ENCODE peak calls at places on chromosomes 3 and 15, in seven cellular contexts. One of them, this sample, is unnamed.

GRCh38 chr3:187360523-187361060 is 7.6 kb upstream of the RTP4 start:
- DNase-seq in stimulated activated CD4-positive, alpha-beta T cell treated with anti-CD3 and anti-CD28 coated beads, Interleukin-15, amount 100 ng/mL, for 24 hours: no peak
- DNase-seq in activated T-cell treated with anti-CD3 and anti-CD28 coated beads, Interleukin-2, amount 50 U/mL, for 4 hours: no peak
- DNase-seq in memory B cell: no peak
- DNase-seq in psoas muscle: no peak
- DNase-seq in A549: no peak
- DNase-seq in uterus: no peak
- DNase-seq in this sample: no peak

GRCh38 chr3:197942956-197943556 is 6.9 kb upstream of the RPL35A start:
- DNase-seq in stimulated activated CD4-positive, alpha-beta T cell treated with anti-CD3 and anti-CD28 coated beads, Interleukin-15, amount 100 ng/mL, for 24 hours: peak; percentile 32
- DNase-seq in activated T-cell treated with anti-CD3 and anti-CD28 coated beads, Interleukin-2, amount 50 U/mL, for 4 hours: no peak
- DNase-seq in memory B cell: no peak
- DNase-seq in psoas muscle: no peak
- DNase-seq in A549: no peak
- DNase-seq in uterus: no peak
- DNase-seq in this sample: peak; percentile 78

GRCh38 chr3:28088811-28089526 is 152.4 kb upstream of the CMC1 start:
- DNase-seq in stimulated activated CD4-positive, alpha-beta T cell treated with anti-CD3 and anti-CD28 coated beads, Interleukin-15, amount 100 ng/mL, for 24 hours: no peak
- DNase-seq in activated T-cell treated with anti-CD3 and anti-CD28 coated beads, Interleukin-2, amount 50 U/mL, for 4 hours: no peak
- DNase-seq in memory B cell: no peak
- DNase-seq in psoas muscle: no peak
- DNase-seq in A549: no peak
- DNase-seq in uterus: no peak
- DNase-seq in this sample: no peak

GRCh38 chr3:45927881-45928280 is 15.4 kb upstream of the CXCR6 start:
- DNase-seq in stimulated activated CD4-positive, alpha-beta T cell treated with anti-CD3 and anti-CD28 coated beads, Interleukin-15, amount 100 ng/mL, for 24 hours: no peak
- DNase-seq in activated T-cell treated with anti-CD3 and anti-CD28 coated beads, Interleukin-2, amount 50 U/mL, for 4 hours: no peak
- DNase-seq in memory B cell: no peak
- DNase-seq in psoas muscle: no peak
- DNase-seq in A549: no peak
- DNase-seq in uterus: no peak
- DNase-seq in this sample: no peak

GRCh38 chr3:166282931-166283330 is 445.7 kb upstream of the BCHE start:
- DNase-seq in stimulated activated CD4-positive, alpha-beta T cell treated with anti-CD3 and anti-CD28 coated beads, Interleukin-15, amount 100 ng/mL, for 24 hours: no peak
- DNase-seq in activated T-cell treated with anti-CD3 and anti-CD28 coated beads, Interleukin-2, amount 50 U/mL, for 4 hours: no peak
- DNase-seq in memory B cell: no peak
- DNase-seq in psoas muscle: no peak
- DNase-seq in A549: no peak
- DNase-seq in uterus: no peak
- DNase-seq in this sample: no peak

GRCh38 chr3:183807329-183807728 is 18.0 kb downstream of the MAP6D1 start:
- DNase-seq in stimulated activated CD4-positive, alpha-beta T cell treated with anti-CD3 and anti-CD28 coated beads, Interleukin-15, amount 100 ng/mL, for 24 hours: no peak
- DNase-seq in activated T-cell treated with anti-CD3 and anti-CD28 coated beads, Interleukin-2, amount 50 U/mL, for 4 hours: no peak
- DNase-seq in memory B cell: no peak
- DNase-seq in psoas muscle: no peak
- DNase-seq in A549: no peak
- DNase-seq in uterus: no peak
- DNase-seq in this sample: no peak

GRCh38 chr3:169664034-169664820 is 715 bp upstream of the MECOM start:
- DNase-seq in stimulated activated CD4-positive, alpha-beta T cell treated with anti-CD3 and anti-CD28 coated beads, Interleukin-15, amount 100 ng/mL, for 24 hours: peak; percentile 27
- DNase-seq in activated T-cell treated with anti-CD3 and anti-CD28 coated beads, Interleukin-2, amount 50 U/mL, for 4 hours: no peak
- DNase-seq in memory B cell: no peak
- DNase-seq in psoas muscle: no peak
- DNase-seq in A549: no peak
- DNase-seq in uterus: no peak
- DNase-seq in this sample: no peak

GRCh38 chr15:43150171-43150929 is 17.0 kb downstream of the TMEM62 start:
- DNase-seq in stimulated activated CD4-positive, alpha-beta T cell treated with anti-CD3 and anti-CD28 coated beads, Interleukin-15, amount 100 ng/mL, for 24 hours: no peak
- DNase-seq in activated T-cell treated with anti-CD3 and anti-CD28 coated beads, Interleukin-2, amount 50 U/mL, for 4 hours: no peak
- DNase-seq in memory B cell: no peak
- DNase-seq in psoas muscle: no peak
- DNase-seq in A549: peak; percentile 18
- DNase-seq in uterus: no peak
- DNase-seq in this sample: no peak

GRCh38 chr3:59839283-59839682 is 789.5 kb upstream of the CFAP20DC start:
- DNase-seq in stimulated activated CD4-positive, alpha-beta T cell treated with anti-CD3 and anti-CD28 coated beads, Interleukin-15, amount 100 ng/mL, for 24 hours: no peak
- DNase-seq in activated T-cell treated with anti-CD3 and anti-CD28 coated beads, Interleukin-2, amount 50 U/mL, for 4 hours: no peak
- DNase-seq in memory B cell: no peak
- DNase-seq in psoas muscle: no peak
- DNase-seq in A549: no peak
- DNase-seq in uterus: no peak
- DNase-seq in this sample: no peak

GRCh38 chr15:89136818-89137772 is 48.8 kb downstream of the ABHD2 start:
- DNase-seq in stimulated activated CD4-positive, alpha-beta T cell treated with anti-CD3 and anti-CD28 coated beads, Interleukin-15, amount 100 ng/mL, for 24 hours: no peak
- DNase-seq in activated T-cell treated with anti-CD3 and anti-CD28 coated beads, Interleukin-2, amount 50 U/mL, for 4 hours: no peak
- DNase-seq in memory B cell: no peak
- DNase-seq in psoas muscle: peak; percentile 75
- DNase-seq in A549: no peak
- DNase-seq in uterus: no peak
- DNase-seq in this sample: peak; percentile 64

GRCh38 chr3:29898609-29899008 is 617.7 kb downstream of the RBMS3 start:
- DNase-seq in stimulated activated CD4-positive, alpha-beta T cell treated with anti-CD3 and anti-CD28 coated beads, Interleukin-15, amount 100 ng/mL, for 24 hours: no peak
- DNase-seq in activated T-cell treated with anti-CD3 and anti-CD28 coated beads, Interleukin-2, amount 50 U/mL, for 4 hours: no peak
- DNase-seq in memory B cell: no peak
- DNase-seq in psoas muscle: no peak
- DNase-seq in A549: no peak
- DNase-seq in uterus: no peak
- DNase-seq in this sample: no peak

GRCh38 chr3:187968883-187969580 is 184.9 kb upstream of the LPP start:
- DNase-seq in stimulated activated CD4-positive, alpha-beta T cell treated with anti-CD3 and anti-CD28 coated beads, Interleukin-15, amount 100 ng/mL, for 24 hours: no peak
- DNase-seq in activated T-cell treated with anti-CD3 and anti-CD28 coated beads, Interleukin-2, amount 50 U/mL, for 4 hours: no peak
- DNase-seq in memory B cell: no peak
- DNase-seq in psoas muscle: no peak
- DNase-seq in A549: no peak
- DNase-seq in uterus: no peak
- DNase-seq in this sample: no peak

GRCh38 chr15:93331545-93332117 is 242.6 kb upstream of the RGMA start:
- DNase-seq in stimulated activated CD4-positive, alpha-beta T cell treated with anti-CD3 and anti-CD28 coated beads, Interleukin-15, amount 100 ng/mL, for 24 hours: no peak
- DNase-seq in activated T-cell treated with anti-CD3 and anti-CD28 coated beads, Interleukin-2, amount 50 U/mL, for 4 hours: no peak
- DNase-seq in memory B cell: no peak
- DNase-seq in psoas muscle: no peak
- DNase-seq in A549: no peak
- DNase-seq in uterus: peak; percentile 37
- DNase-seq in this sample: no peak

GRCh38 chr15:34760909-34761308 is 6.1 kb upstream of the GJD2 start:
- DNase-seq in stimulated activated CD4-positive, alpha-beta T cell treated with anti-CD3 and anti-CD28 coated beads, Interleukin-15, amount 100 ng/mL, for 24 hours: no peak
- DNase-seq in activated T-cell treated with anti-CD3 and anti-CD28 coated beads, Interleukin-2, amount 50 U/mL, for 4 hours: no peak
- DNase-seq in memory B cell: no peak
- DNase-seq in psoas muscle: no peak
- DNase-seq in A549: no peak
- DNase-seq in uterus: no peak
- DNase-seq in this sample: no peak

GRCh38 chr3:44223274-44223673 is 18.4 kb upstream of the TOPAZ1 start:
- DNase-seq in stimulated activated CD4-positive, alpha-beta T cell treated with anti-CD3 and anti-CD28 coated beads, Interleukin-15, amount 100 ng/mL, for 24 hours: no peak
- DNase-seq in activated T-cell treated with anti-CD3 and anti-CD28 coated beads, Interleukin-2, amount 50 U/mL, for 4 hours: no peak
- DNase-seq in memory B cell: no peak
- DNase-seq in psoas muscle: no peak
- DNase-seq in A549: no peak
- DNase-seq in uterus: no peak
- DNase-seq in this sample: no peak

GRCh38 chr15:84034831-84035753 is 200.5 kb upstream of the GOLGA6L4 start:
- DNase-seq in stimulated activated CD4-positive, alpha-beta T cell treated with anti-CD3 and anti-CD28 coated beads, Interleukin-15, amount 100 ng/mL, for 24 hours: no peak
- DNase-seq in activated T-cell treated with anti-CD3 and anti-CD28 coated beads, Interleukin-2, amount 50 U/mL, for 4 hours: no peak
- DNase-seq in memory B cell: no peak
- DNase-seq in psoas muscle: no peak
- DNase-seq in A549: no peak
- DNase-seq in uterus: no peak
- DNase-seq in this sample: no peak

GRCh38 chr3:117165611-117166051 is 456.1 kb downstream of the TUSC7 start:
- DNase-seq in stimulated activated CD4-positive, alpha-beta T cell treated with anti-CD3 and anti-CD28 coated beads, Interleukin-15, amount 100 ng/mL, for 24 hours: no peak
- DNase-seq in activated T-cell treated with anti-CD3 and anti-CD28 coated beads, Interleukin-2, amount 50 U/mL, for 4 hours: no peak
- DNase-seq in memory B cell: no peak
- DNase-seq in psoas muscle: no peak
- DNase-seq in A549: no peak
- DNase-seq in uterus: no peak
- DNase-seq in this sample: no peak

GRCh38 chr3:13079051-13079450 is 5.8 kb upstream of the IQSEC1 start:
- DNase-seq in stimulated activated CD4-positive, alpha-beta T cell treated with anti-CD3 and anti-CD28 coated beads, Interleukin-15, amount 100 ng/mL, for 24 hours: no peak
- DNase-seq in activated T-cell treated with anti-CD3 and anti-CD28 coated beads, Interleukin-2, amount 50 U/mL, for 4 hours: no peak
- DNase-seq in memory B cell: no peak
- DNase-seq in psoas muscle: peak; percentile 46
- DNase-seq in A549: no peak
- DNase-seq in uterus: no peak
- DNase-seq in this sample: no peak

GRCh38 chr3:43327184-43327950 is 41.0 kb downstream of the SNRK start:
- DNase-seq in stimulated activated CD4-positive, alpha-beta T cell treated with anti-CD3 and anti-CD28 coated beads, Interleukin-15, amount 100 ng/mL, for 24 hours: no peak
- DNase-seq in activated T-cell treated with anti-CD3 and anti-CD28 coated beads, Interleukin-2, amount 50 U/mL, for 4 hours: no peak
- DNase-seq in memory B cell: no peak
- DNase-seq in psoas muscle: no peak
- DNase-seq in A549: no peak
- DNase-seq in uterus: peak; percentile 38
- DNase-seq in this sample: no peak

GRCh38 chr3:46512191-46512590 is 14.4 kb downstream of the RTP3 start:
- DNase-seq in stimulated activated CD4-positive, alpha-beta T cell treated with anti-CD3 and anti-CD28 coated beads, Interleukin-15, amount 100 ng/mL, for 24 hours: no peak
- DNase-seq in activated T-cell treated with anti-CD3 and anti-CD28 coated beads, Interleukin-2, amount 50 U/mL, for 4 hours: no peak
- DNase-seq in memory B cell: no peak
- DNase-seq in psoas muscle: no peak
- DNase-seq in A549: no peak
- DNase-seq in uterus: no peak
- DNase-seq in this sample: no peak

GRCh38 chr15:77419050-77419835 is 661 bp downstream of the PEAK1 start:
- DNase-seq in stimulated activated CD4-positive, alpha-beta T cell treated with anti-CD3 and anti-CD28 coated beads, Interleukin-15, amount 100 ng/mL, for 24 hours: peak; percentile 65
- DNase-seq in activated T-cell treated with anti-CD3 and anti-CD28 coated beads, Interleukin-2, amount 50 U/mL, for 4 hours: peak; percentile 38
- DNase-seq in memory B cell: no peak
- DNase-seq in psoas muscle: peak; percentile 73
- DNase-seq in A549: peak; percentile 45
- DNase-seq in uterus: peak; percentile 36
- DNase-seq in this sample: peak; percentile 81

GRCh38 chr15:83206971-83207621 is 527 bp downstream of the HDGFL3 start:
- DNase-seq in stimulated activated CD4-positive, alpha-beta T cell treated with anti-CD3 and anti-CD28 coated beads, Interleukin-15, amount 100 ng/mL, for 24 hours: peak; percentile 25
- DNase-seq in activated T-cell treated with anti-CD3 and anti-CD28 coated beads, Interleukin-2, amount 50 U/mL, for 4 hours: peak; percentile 5
- DNase-seq in memory B cell: peak; percentile 16
- DNase-seq in psoas muscle: peak; percentile 66
- DNase-seq in A549: peak; percentile 58
- DNase-seq in uterus: peak; percentile 32
- DNase-seq in this sample: peak; percentile 79

GRCh38 chr3:180359381-180360279 is 242.3 kb upstream of the TTC14 start:
- DNase-seq in stimulated activated CD4-positive, alpha-beta T cell treated with anti-CD3 and anti-CD28 coated beads, Interleukin-15, amount 100 ng/mL, for 24 hours: no peak
- DNase-seq in activated T-cell treated with anti-CD3 and anti-CD28 coated beads, Interleukin-2, amount 50 U/mL, for 4 hours: no peak
- DNase-seq in memory B cell: no peak
- DNase-seq in psoas muscle: no peak
- DNase-seq in A549: no peak
- DNase-seq in uterus: no peak
- DNase-seq in this sample: no peak

GRCh38 chr3:2477635-2478034 is 379.0 kb downstream of the CNTN4 start:
- DNase-seq in stimulated activated CD4-positive, alpha-beta T cell treated with anti-CD3 and anti-CD28 coated beads, Interleukin-15, amount 100 ng/mL, for 24 hours: no peak
- DNase-seq in activated T-cell treated with anti-CD3 and anti-CD28 coated beads, Interleukin-2, amount 50 U/mL, for 4 hours: no peak
- DNase-seq in memory B cell: no peak
- DNase-seq in psoas muscle: no peak
- DNase-seq in A549: no peak
- DNase-seq in uterus: no peak
- DNase-seq in this sample: no peak

GRCh38 chr3:27431116-27431515 is 53.1 kb downstream of the SLC4A7 start:
- DNase-seq in stimulated activated CD4-positive, alpha-beta T cell treated with anti-CD3 and anti-CD28 coated beads, Interleukin-15, amount 100 ng/mL, for 24 hours: no peak
- DNase-seq in activated T-cell treated with anti-CD3 and anti-CD28 coated beads, Interleukin-2, amount 50 U/mL, for 4 hours: no peak
- DNase-seq in memory B cell: no peak
- DNase-seq in psoas muscle: no peak
- DNase-seq in A549: peak; percentile 23
- DNase-seq in uterus: no peak
- DNase-seq in this sample: no peak

GRCh38 chr3:14304101-14305045 is 98.0 kb upstream of the SLC6A6 start:
- DNase-seq in stimulated activated CD4-positive, alpha-beta T cell treated with anti-CD3 and anti-CD28 coated beads, Interleukin-15, amount 100 ng/mL, for 24 hours: no peak
- DNase-seq in activated T-cell treated with anti-CD3 and anti-CD28 coated beads, Interleukin-2, amount 50 U/mL, for 4 hours: no peak
- DNase-seq in memory B cell: no peak
- DNase-seq in psoas muscle: no peak
- DNase-seq in A549: no peak
- DNase-seq in uterus: no peak
- DNase-seq in this sample: no peak

GRCh38 chr3:128727996-128728395 is 2.0 kb downstream of the RAB7A start:
- DNase-seq in stimulated activated CD4-positive, alpha-beta T cell treated with anti-CD3 and anti-CD28 coated beads, Interleukin-15, amount 100 ng/mL, for 24 hours: no peak
- DNase-seq in activated T-cell treated with anti-CD3 and anti-CD28 coated beads, Interleukin-2, amount 50 U/mL, for 4 hours: no peak
- DNase-seq in memory B cell: no peak
- DNase-seq in psoas muscle: no peak
- DNase-seq in A549: no peak
- DNase-seq in uterus: no peak
- DNase-seq in this sample: no peak

GRCh38 chr15:45268135-45268534 is 16.1 kb downstream of the SLC28A2 start:
- DNase-seq in stimulated activated CD4-positive, alpha-beta T cell treated with anti-CD3 and anti-CD28 coated beads, Interleukin-15, amount 100 ng/mL, for 24 hours: peak; percentile 11
- DNase-seq in activated T-cell treated with anti-CD3 and anti-CD28 coated beads, Interleukin-2, amount 50 U/mL, for 4 hours: no peak
- DNase-seq in memory B cell: no peak
- DNase-seq in psoas muscle: no peak
- DNase-seq in A549: no peak
- DNase-seq in uterus: no peak
- DNase-seq in this sample: peak; percentile 65

GRCh38 chr3:23996058-23996457 is 51.0 kb downstream of the NR1D2 start:
- DNase-seq in stimulated activated CD4-positive, alpha-beta T cell treated with anti-CD3 and anti-CD28 coated beads, Interleukin-15, amount 100 ng/mL, for 24 hours: no peak
- DNase-seq in activated T-cell treated with anti-CD3 and anti-CD28 coated beads, Interleukin-2, amount 50 U/mL, for 4 hours: no peak
- DNase-seq in memory B cell: no peak
- DNase-seq in psoas muscle: no peak
- DNase-seq in A549: no peak
- DNase-seq in uterus: no peak
- DNase-seq in this sample: no peak

GRCh38 chr15:96560246-96560895 is 229.9 kb downstream of the NR2F2 start:
- DNase-seq in stimulated activated CD4-positive, alpha-beta T cell treated with anti-CD3 and anti-CD28 coated beads, Interleukin-15, amount 100 ng/mL, for 24 hours: no peak
- DNase-seq in activated T-cell treated with anti-CD3 and anti-CD28 coated beads, Interleukin-2, amount 50 U/mL, for 4 hours: no peak
- DNase-seq in memory B cell: no peak
- DNase-seq in psoas muscle: no peak
- DNase-seq in A549: no peak
- DNase-seq in uterus: no peak
- DNase-seq in this sample: no peak

GRCh38 chr3:182810574-182811268 is 17.4 kb downstream of the ATP11B start:
- DNase-seq in stimulated activated CD4-positive, alpha-beta T cell treated with anti-CD3 and anti-CD28 coated beads, Interleukin-15, amount 100 ng/mL, for 24 hours: no peak
- DNase-seq in activated T-cell treated with anti-CD3 and anti-CD28 coated beads, Interleukin-2, amount 50 U/mL, for 4 hours: no peak
- DNase-seq in memory B cell: no peak
- DNase-seq in psoas muscle: no peak
- DNase-seq in A549: no peak
- DNase-seq in uterus: no peak
- DNase-seq in this sample: no peak

GRCh38 chr15:62390793-62391543 is 225.9 kb upstream of the C2CD4B start:
- DNase-seq in stimulated activated CD4-positive, alpha-beta T cell treated with anti-CD3 and anti-CD28 coated beads, Interleukin-15, amount 100 ng/mL, for 24 hours: peak; percentile 59
- DNase-seq in activated T-cell treated with anti-CD3 and anti-CD28 coated beads, Interleukin-2, amount 50 U/mL, for 4 hours: no peak
- DNase-seq in memory B cell: peak; percentile 18
- DNase-seq in psoas muscle: peak; percentile 79
- DNase-seq in A549: peak; percentile 52
- DNase-seq in uterus: peak; percentile 27
- DNase-seq in this sample: peak; percentile 79

GRCh38 chr3:65354880-65355279 is 667.1 kb upstream of the ADAMTS9 start:
- DNase-seq in stimulated activated CD4-positive, alpha-beta T cell treated with anti-CD3 and anti-CD28 coated beads, Interleukin-15, amount 100 ng/mL, for 24 hours: no peak
- DNase-seq in activated T-cell treated with anti-CD3 and anti-CD28 coated beads, Interleukin-2, amount 50 U/mL, for 4 hours: no peak
- DNase-seq in memory B cell: no peak
- DNase-seq in psoas muscle: no peak
- DNase-seq in A549: no peak
- DNase-seq in uterus: no peak
- DNase-seq in this sample: no peak

GRCh38 chr3:155391104-155391503 is 97.6 kb upstream of the STRIT1 start:
- DNase-seq in stimulated activated CD4-positive, alpha-beta T cell treated with anti-CD3 and anti-CD28 coated beads, Interleukin-15, amount 100 ng/mL, for 24 hours: no peak
- DNase-seq in activated T-cell treated with anti-CD3 and anti-CD28 coated beads, Interleukin-2, amount 50 U/mL, for 4 hours: no peak
- DNase-seq in memory B cell: no peak
- DNase-seq in psoas muscle: no peak
- DNase-seq in A549: no peak
- DNase-seq in uterus: no peak
- DNase-seq in this sample: no peak

GRCh38 chr15:99729920-99730319 is 3.3 kb downstream of the LYSMD4 start:
- DNase-seq in stimulated activated CD4-positive, alpha-beta T cell treated with anti-CD3 and anti-CD28 coated beads, Interleukin-15, amount 100 ng/mL, for 24 hours: no peak
- DNase-seq in activated T-cell treated with anti-CD3 and anti-CD28 coated beads, Interleukin-2, amount 50 U/mL, for 4 hours: no peak
- DNase-seq in memory B cell: no peak
- DNase-seq in psoas muscle: no peak
- DNase-seq in A549: no peak
- DNase-seq in uterus: peak; percentile 59
- DNase-seq in this sample: no peak

GRCh38 chr3:114155370-114155821 is 23.5 kb downstream of the DRD3 start:
- DNase-seq in stimulated activated CD4-positive, alpha-beta T cell treated with anti-CD3 and anti-CD28 coated beads, Interleukin-15, amount 100 ng/mL, for 24 hours: peak; percentile 51
- DNase-seq in activated T-cell treated with anti-CD3 and anti-CD28 coated beads, Interleukin-2, amount 50 U/mL, for 4 hours: peak; percentile 15
- DNase-seq in memory B cell: peak; percentile 19
- DNase-seq in psoas muscle: no peak
- DNase-seq in A549: peak; percentile 25
- DNase-seq in uterus: no peak
- DNase-seq in this sample: peak; percentile 67

GRCh38 chr3:68909719-68910118 is 22.6 kb downstream of the TAFA4 start:
- DNase-seq in stimulated activated CD4-positive, alpha-beta T cell treated with anti-CD3 and anti-CD28 coated beads, Interleukin-15, amount 100 ng/mL, for 24 hours: no peak
- DNase-seq in activated T-cell treated with anti-CD3 and anti-CD28 coated beads, Interleukin-2, amount 50 U/mL, for 4 hours: no peak
- DNase-seq in memory B cell: no peak
- DNase-seq in psoas muscle: no peak
- DNase-seq in A549: no peak
- DNase-seq in uterus: no peak
- DNase-seq in this sample: no peak

GRCh38 chr3:43222594-43222993 is 63.7 kb upstream of the SNRK start:
- DNase-seq in stimulated activated CD4-positive, alpha-beta T cell treated with anti-CD3 and anti-CD28 coated beads, Interleukin-15, amount 100 ng/mL, for 24 hours: no peak
- DNase-seq in activated T-cell treated with anti-CD3 and anti-CD28 coated beads, Interleukin-2, amount 50 U/mL, for 4 hours: no peak
- DNase-seq in memory B cell: no peak
- DNase-seq in psoas muscle: no peak
- DNase-seq in A549: no peak
- DNase-seq in uterus: no peak
- DNase-seq in this sample: peak; percentile 72

This sample was measured in activated CD4-positive, alpha-beta T cell treated with anti-CD3 and anti-CD28 coated beads, Interleukin-2, amount 10 ng/mL, durations not matched to agents 24 days and 14 days.